ENCODE peak calls at places on chromosomes 1 and 21, in six cellular contexts. One of them, this sample, is unnamed.

GRCh38 chr1:29391362-29391880 is 155.1 kb downstream of the PTPRU start:
- DNase-seq in NCI-H1105: no peak
- DNase-seq in GM04503: no peak
- DNase-seq in omental fat pad: no peak
- DNase-seq in NCI-H2081: no peak
- DNase-seq in activated T-cell treated with anti-CD3 and anti-CD28 coated beads, Interleukin-2, amount 50 U/mL, for 1 hour: no peak
- DNase-seq in this sample: no peak

GRCh38 chr1:223788746-223789415 is 56.9 kb downstream of the TP53BP2 start:
- DNase-seq in GM04503: no peak
- DNase-seq in omental fat pad: no peak
- DNase-seq in activated T-cell treated with anti-CD3 and anti-CD28 coated beads, Interleukin-2, amount 50 U/mL, for 1 hour: no peak
- DNase-seq in NCI-H2081: no peak
- DNase-seq in NCI-H1105: no peak
- DNase-seq in this sample: no peak

GRCh38 chr1:224745924-224746323 is 129.8 kb downstream of the CNIH3 start:
- DNase-seq in omental fat pad: no peak
- DNase-seq in activated T-cell treated with anti-CD3 and anti-CD28 coated beads, Interleukin-2, amount 50 U/mL, for 1 hour: no peak
- DNase-seq in NCI-H1105: no peak
- DNase-seq in GM04503: no peak
- DNase-seq in NCI-H2081: no peak
- DNase-seq in this sample: no peak

GRCh38 chr1:229950020-229950419 is 117.0 kb upstream of the GALNT2 start:
- DNase-seq in GM04503: no peak
- DNase-seq in omental fat pad: no peak
- DNase-seq in activated T-cell treated with anti-CD3 and anti-CD28 coated beads, Interleukin-2, amount 50 U/mL, for 1 hour: no peak
- DNase-seq in NCI-H2081: peak; percentile 49
- DNase-seq in NCI-H1105: no peak
- DNase-seq in this sample: no peak

GRCh38 chr1:58465825-58466617 is 80.5 kb downstream of the OMA1 start:
- DNase-seq in NCI-H1105: no peak
- DNase-seq in omental fat pad: no peak
- DNase-seq in GM04503: no peak
- DNase-seq in NCI-H2081: no peak
- DNase-seq in activated T-cell treated with anti-CD3 and anti-CD28 coated beads, Interleukin-2, amount 50 U/mL, for 1 hour: no peak
- DNase-seq in this sample: no peak

GRCh38 chr1:233480198-233480597 is 133.7 kb upstream of the KCNK1 start:
- DNase-seq in GM04503: no peak
- DNase-seq in NCI-H1105: no peak
- DNase-seq in NCI-H2081: no peak
- DNase-seq in omental fat pad: no peak
- DNase-seq in activated T-cell treated with anti-CD3 and anti-CD28 coated beads, Interleukin-2, amount 50 U/mL, for 1 hour: no peak
- DNase-seq in this sample: no peak

GRCh38 chr21:28193189-28193588 is 799.5 kb downstream of the LTN1 start:
- DNase-seq in GM04503: no peak
- DNase-seq in activated T-cell treated with anti-CD3 and anti-CD28 coated beads, Interleukin-2, amount 50 U/mL, for 1 hour: no peak
- DNase-seq in NCI-H2081: no peak
- DNase-seq in omental fat pad: no peak
- DNase-seq in NCI-H1105: no peak
- DNase-seq in this sample: no peak

GRCh38 chr1:237619553-237619952 is 271.2 kb downstream of the ZP4 start:
- DNase-seq in NCI-H2081: no peak
- DNase-seq in NCI-H1105: no peak
- DNase-seq in activated T-cell treated with anti-CD3 and anti-CD28 coated beads, Interleukin-2, amount 50 U/mL, for 1 hour: no peak
- DNase-seq in omental fat pad: no peak
- DNase-seq in GM04503: no peak
- DNase-seq in this sample: no peak

GRCh38 chr1:244964112-244964971 is 100.0 kb upstream of the HNRNPU start:
- DNase-seq in omental fat pad: no peak
- DNase-seq in activated T-cell treated with anti-CD3 and anti-CD28 coated beads, Interleukin-2, amount 50 U/mL, for 1 hour: no peak
- DNase-seq in NCI-H2081: no peak
- DNase-seq in NCI-H1105: no peak
- DNase-seq in GM04503: peak; percentile 66
- DNase-seq in this sample: no peak

GRCh38 chr1:162688931-162689330 is 56.7 kb downstream of the DDR2 start:
- DNase-seq in omental fat pad: no peak
- DNase-seq in GM04503: no peak
- DNase-seq in NCI-H1105: no peak
- DNase-seq in NCI-H2081: no peak
- DNase-seq in activated T-cell treated with anti-CD3 and anti-CD28 coated beads, Interleukin-2, amount 50 U/mL, for 1 hour: no peak
- DNase-seq in this sample: no peak

GRCh38 chr1:92940541-92940940 is 20.7 kb downstream of the DIPK1A start:
- DNase-seq in NCI-H2081: no peak
- DNase-seq in omental fat pad: no peak
- DNase-seq in activated T-cell treated with anti-CD3 and anti-CD28 coated beads, Interleukin-2, amount 50 U/mL, for 1 hour: no peak
- DNase-seq in GM04503: no peak
- DNase-seq in NCI-H1105: no peak
- DNase-seq in this sample: no peak

GRCh38 chr1:39905142-39905541 is 3.4 kb upstream of the MYCL start:
- DNase-seq in activated T-cell treated with anti-CD3 and anti-CD28 coated beads, Interleukin-2, amount 50 U/mL, for 1 hour: no peak
- DNase-seq in GM04503: no peak
- DNase-seq in omental fat pad: no peak
- DNase-seq in NCI-H1105: no peak
- DNase-seq in NCI-H2081: no peak
- DNase-seq in this sample: no peak

GRCh38 chr1:27011058-27011764 is 1.4 kb downstream of the TENT5B start:
- DNase-seq in GM04503: no peak
- DNase-seq in activated T-cell treated with anti-CD3 and anti-CD28 coated beads, Interleukin-2, amount 50 U/mL, for 1 hour: no peak
- DNase-seq in NCI-H2081: no peak
- DNase-seq in omental fat pad: no peak
- DNase-seq in NCI-H1105: no peak
- DNase-seq in this sample: no peak

GRCh38 chr1:16067127-16067768 is 6.2 kb downstream of the FAM131C start:
- DNase-seq in GM04503: no peak
- DNase-seq in omental fat pad: no peak
- DNase-seq in NCI-H1105: no peak
- DNase-seq in activated T-cell treated with anti-CD3 and anti-CD28 coated beads, Interleukin-2, amount 50 U/mL, for 1 hour: no peak
- DNase-seq in NCI-H2081: no peak
- DNase-seq in this sample: no peak

GRCh38 chr1:37056201-37056764 is 22.0 kb upstream of the GRIK3 start:
- DNase-seq in NCI-H2081: no peak
- DNase-seq in omental fat pad: no peak
- DNase-seq in NCI-H1105: peak; percentile 63
- DNase-seq in activated T-cell treated with anti-CD3 and anti-CD28 coated beads, Interleukin-2, amount 50 U/mL, for 1 hour: no peak
- DNase-seq in GM04503: no peak
- DNase-seq in this sample: no peak

GRCh38 chr1:85088408-85088784 is 40.1 kb upstream of the MCOLN3 start:
- DNase-seq in NCI-H1105: no peak
- DNase-seq in activated T-cell treated with anti-CD3 and anti-CD28 coated beads, Interleukin-2, amount 50 U/mL, for 1 hour: no peak
- DNase-seq in NCI-H2081: no peak
- DNase-seq in GM04503: no peak
- DNase-seq in omental fat pad: no peak
- DNase-seq in this sample: no peak